ENCODE peak calls at places on chromosomes 4 and X, in five cellular contexts. L is epithelial cell of esophagus; R is right atrium auricular region; D is omental fat pad; B is activated T-helper 1 cell treated with anti-CD3 and anti-CD28 coated beads, Interleukin-12 subunit alpha, Interleukin-12 subunit beta, Interleukin-2, Interleukin-4 antibody, amounts not matched to agents 30 ng/mL and 10 ng/mL and 1 ng/mL, durations not matched to agents 14 hours and 24 hours and 36 hours. P is an unnamed sample.

GRCh38 chr4:156420557-156420956 is 466.9 kb upstream of the CTSO start:
- DNase-seq in L (peak), R (no peak), D (no peak), B (no peak), P (no peak)

GRCh38 chr4:145698507-145698906 is 18.6 kb downstream of the C4orf51 start:
- DNase-seq in L (no peak), R (no peak), D (no peak), B (no peak), P (no peak)

GRCh38 chr4:46505131-46505530 is 115.2 kb upstream of the GABRA2 start:
- DNase-seq in L (no peak), R (no peak), D (no peak), B (no peak), P (no peak)

GRCh38 chrX:112163916-112164315 is 81.3 kb upstream of the TRPC5 start:
- DNase-seq in L (no peak), R (no peak), D (no peak), B (no peak), P (no peak)

GRCh38 chr4:148834804-148835598 is 392.8 kb upstream of the NR3C2 start:
- DNase-seq in L (peak), R (no peak), D (no peak), B (no peak), P (no peak)

GRCh38 chr4:110840221-110840654 is 217.4 kb upstream of the PITX2 start:
- DNase-seq in L (no peak), R (no peak), D (no peak), B (no peak), P (no peak)

GRCh38 chrX:133085785-133086184 is 11.1 kb downstream of the USP26 start:
- DNase-seq in L (peak), R (no peak), D (no peak), B (no peak), P (no peak)

GRCh38 chr4:8747467-8747841 is 124.2 kb downstream of the HMX1 start:
- DNase-seq in L (no peak), R (no peak), D (no peak), B (no peak), P (no peak)

GRCh38 chrX:125387945-125388344 is 68.3 kb downstream of the TEX13C start:
- DNase-seq in L (no peak), R (no peak), D (no peak), B (no peak), P (no peak)

GRCh38 chr4:27360651-27361347 is 500.2 kb downstream of the STIM2 start:
- DNase-seq in L (peak), R (no peak), D (no peak), B (no peak), P (no peak)

GRCh38 chr4:118215826-118216225 is 137.0 kb downstream of the PRSS12 start:
- DNase-seq in L (no peak), R (no peak), D (no peak), B (no peak), P (no peak)

GRCh38 chr4:118034061-118034785 is at the start of gene NDST3:
- DNase-seq in L (peak), R (no peak), D (no peak), B (no peak), P (no peak)

GRCh38 chr4:28490669-28491068 is 1630.0 kb downstream of the STIM2 start:
- DNase-seq in L (peak), R (no peak), D (no peak), B (no peak), P (no peak)

GRCh38 chrX:135185795-135186443 is 14.7 kb upstream of the CT55 start:
- DNase-seq in L (peak), R (no peak), D (no peak), B (peak), P (no peak)

GRCh38 chr4:721261-722171 is 15.9 kb downstream of the PCGF3 start:
- DNase-seq in L (peak), R (no peak), D (no peak), B (no peak), P (no peak)